ENCODE peak calls at places on chromosomes 16 and 17, in five cellular contexts. One of them, this sample, is unnamed.

GRCh38 chr16:66306366-66307150 is 59.9 kb upstream of the CDH5 start:
- DNase-seq in right atrium auricular region: no peak
- DNase-seq in IMR-90: no peak
- DNase-seq in uterus: no peak
- DNase-seq in H9: no peak
- DNase-seq in this sample: no peak

GRCh38 chr17:73291260-73291801 is 20.5 kb downstream of the CDC42EP4 start:
- DNase-seq in right atrium auricular region: peak; percentile 89
- DNase-seq in IMR-90: peak; percentile 86
- DNase-seq in uterus: peak; percentile 68
- DNase-seq in H9: peak; percentile 25
- DNase-seq in this sample: peak; percentile 77

GRCh38 chr17:35612924-35613521 is 25.9 kb downstream of the AP2B1 start:
- DNase-seq in right atrium auricular region: no peak
- DNase-seq in IMR-90: peak; percentile 65
- DNase-seq in uterus: peak; percentile 20
- DNase-seq in H9: no peak
- DNase-seq in this sample: no peak

GRCh38 chr16:30769379-30770089 is 7.4 kb downstream of the RNF40 start:
- DNase-seq in right atrium auricular region: no peak
- DNase-seq in IMR-90: no peak
- DNase-seq in uterus: no peak
- DNase-seq in H9: no peak
- DNase-seq in this sample: no peak

GRCh38 chr17:57009737-57010445 is 32.0 kb downstream of the SCPEP1 start:
- DNase-seq in right atrium auricular region: peak; percentile 67
- DNase-seq in IMR-90: peak; percentile 47
- DNase-seq in uterus: no peak
- DNase-seq in H9: peak; percentile 88
- DNase-seq in this sample: no peak

GRCh38 chr16:50254072-50254471 is 12.3 kb upstream of the ADCY7 start:
- DNase-seq in right atrium auricular region: no peak
- DNase-seq in IMR-90: no peak
- DNase-seq in uterus: no peak
- DNase-seq in H9: no peak
- DNase-seq in this sample: no peak

GRCh38 chr17:77516902-77517301 is 376.1 kb downstream of the SEC14L1 start:
- DNase-seq in right atrium auricular region: no peak
- DNase-seq in IMR-90: peak; percentile 79
- DNase-seq in uterus: no peak
- DNase-seq in H9: peak; percentile 25
- DNase-seq in this sample: no peak

GRCh38 chr16:4140652-4141051 is 24.4 kb upstream of the ADCY9 start:
- DNase-seq in right atrium auricular region: no peak
- DNase-seq in IMR-90: peak; percentile 63
- DNase-seq in uterus: no peak
- DNase-seq in H9: no peak
- DNase-seq in this sample: no peak

GRCh38 chr16:31181102-31181830 is 1.3 kb downstream of the FUS start:
- DNase-seq in right atrium auricular region: peak; percentile 63
- DNase-seq in IMR-90: peak; percentile 44
- DNase-seq in uterus: peak; percentile 43
- DNase-seq in H9: no peak
- DNase-seq in this sample: no peak

GRCh38 chr16:69077251-69077650 is 28.2 kb upstream of the HAS3 start:
- DNase-seq in right atrium auricular region: no peak
- DNase-seq in IMR-90: peak; percentile 38
- DNase-seq in uterus: no peak
- DNase-seq in H9: no peak
- DNase-seq in this sample: no peak

GRCh38 chr17:48575673-48576478 is 2.3 kb downstream of the HOXB4 start:
- DNase-seq in right atrium auricular region: no peak
- DNase-seq in IMR-90: peak; percentile 67
- DNase-seq in uterus: no peak
- DNase-seq in H9: no peak
- DNase-seq in this sample: no peak

GRCh38 chr16:2715519-2715918 is 4.5 kb downstream of the PRSS27 start:
- DNase-seq in right atrium auricular region: no peak
- DNase-seq in IMR-90: peak; percentile 46
- DNase-seq in uterus: no peak
- DNase-seq in H9: peak; percentile 77
- DNase-seq in this sample: no peak

GRCh38 chr17:40607641-40608040 is 40.0 kb downstream of the SMARCE1 start:
- DNase-seq in right atrium auricular region: no peak
- DNase-seq in IMR-90: no peak
- DNase-seq in uterus: no peak
- DNase-seq in H9: no peak
- DNase-seq in this sample: no peak

GRCh38 chr16:57639172-57639571 is 10.7 kb downstream of the ADGRG1 start:
- DNase-seq in right atrium auricular region: no peak
- DNase-seq in IMR-90: no peak
- DNase-seq in uterus: no peak
- DNase-seq in H9: peak; percentile 78
- DNase-seq in this sample: no peak

GRCh38 chr16:59114790-59115189 is 380.7 kb upstream of the GOT2 start:
- DNase-seq in right atrium auricular region: no peak
- DNase-seq in IMR-90: no peak
- DNase-seq in uterus: no peak
- DNase-seq in H9: no peak
- DNase-seq in this sample: no peak

GRCh38 chr17:79965806-79966205 is 69.9 kb downstream of the TBC1D16 start:
- DNase-seq in right atrium auricular region: no peak
- DNase-seq in IMR-90: no peak
- DNase-seq in uterus: no peak
- DNase-seq in H9: peak; percentile 24
- DNase-seq in this sample: no peak

GRCh38 chr16:11743308-11744074 is 834 bp upstream of the TXNDC11 start:
- DNase-seq in right atrium auricular region: peak; percentile 85
- DNase-seq in IMR-90: peak; percentile 49
- DNase-seq in uterus: peak; percentile 62
- DNase-seq in H9: no peak
- DNase-seq in this sample: peak; percentile 39

GRCh38 chr16:17277981-17278381 is 192.8 kb downstream of the XYLT1 start:
- DNase-seq in right atrium auricular region: no peak
- DNase-seq in IMR-90: peak; percentile 7
- DNase-seq in uterus: peak; percentile 52
- DNase-seq in H9: peak; percentile 67
- DNase-seq in this sample: no peak

GRCh38 chr16:3112058-3112880 is at the start of gene ZNF205:
- DNase-seq in right atrium auricular region: peak; percentile 74
- DNase-seq in IMR-90: peak; percentile 70
- DNase-seq in uterus: peak; percentile 72
- DNase-seq in H9: peak; percentile 87
- DNase-seq in this sample: no peak

GRCh38 chr17:16287563-16288027 is 65.7 kb downstream of the CENPV start:
- DNase-seq in right atrium auricular region: no peak
- DNase-seq in IMR-90: peak; percentile 87
- DNase-seq in uterus: peak; percentile 23
- DNase-seq in H9: no peak
- DNase-seq in this sample: no peak

GRCh38 chr16:68524069-68524820 is 14.8 kb upstream of the ZFP90 start:
- DNase-seq in right atrium auricular region: no peak
- DNase-seq in IMR-90: no peak
- DNase-seq in uterus: no peak
- DNase-seq in H9: no peak
- DNase-seq in this sample: no peak

DNA sequence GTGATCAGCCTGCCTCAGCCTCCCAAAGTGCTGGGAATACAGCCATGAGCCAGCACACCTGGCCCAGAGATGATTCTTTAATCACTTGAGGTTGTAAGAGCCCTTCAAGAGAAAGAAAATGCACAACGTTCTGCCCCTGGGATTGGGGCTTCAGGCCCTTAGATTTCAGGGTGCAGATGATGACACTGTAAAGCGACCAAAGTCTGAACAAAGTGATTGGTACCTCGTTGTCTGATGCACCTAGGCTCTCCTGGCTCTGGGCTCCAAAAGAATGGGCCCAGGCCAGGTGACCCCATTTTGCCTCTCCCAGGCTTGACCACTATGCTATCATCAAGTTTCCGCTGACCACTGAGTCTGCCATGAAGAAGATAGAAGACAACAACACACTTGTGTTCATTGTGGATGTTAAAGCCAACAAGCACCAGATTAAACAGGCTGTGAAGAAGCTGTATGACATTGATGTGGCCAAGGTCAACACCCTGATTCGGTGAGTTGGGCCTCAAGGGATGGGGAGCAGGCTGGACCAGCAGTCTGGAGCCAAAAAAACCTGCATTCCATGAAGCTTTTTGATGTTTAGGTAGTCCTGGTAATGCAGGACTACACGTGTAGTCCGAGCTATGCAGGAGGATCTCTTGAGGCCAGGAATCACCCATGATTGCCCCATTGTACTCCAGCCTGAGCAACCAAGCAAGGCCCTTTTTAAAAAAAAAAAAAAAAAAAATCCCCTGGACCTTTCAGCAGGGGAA is 2.8 kb downstream of the RPL23A start:
- DNase-seq in right atrium auricular region: no peak
- DNase-seq in IMR-90: no peak
- DNase-seq in uterus: no peak
- DNase-seq in H9: no peak
- DNase-seq in this sample: no peak
- H3K4me1 ChIP-seq in right atrium auricular region: no peaks in the 10 kb centered on the region
- H3K4me1 ChIP-seq in IMR-90: peaks cover 19% of the 10 kb centered on the region
- H3K4me1 ChIP-seq in uterus: peaks cover 8% of the 10 kb centered on the region
- H3K4me1 ChIP-seq in H9: peaks cover 7% of the 10 kb centered on the region
- H3K4me1 ChIP-seq in this sample: peaks cover 53% of the 10 kb centered on the region

GRCh38 chr17:2083613-2084128 is 28.8 kb downstream of the HIC1 start:
- DNase-seq in right atrium auricular region: no peak
- DNase-seq in IMR-90: no peak
- DNase-seq in uterus: peak; percentile 38
- DNase-seq in H9: no peak
- DNase-seq in this sample: no peak

GRCh38 chr17:2086306-2086705 is 31.4 kb downstream of the HIC1 start:
- DNase-seq in right atrium auricular region: no peak
- DNase-seq in IMR-90: no peak
- DNase-seq in uterus: no peak
- DNase-seq in H9: no peak
- DNase-seq in this sample: no peak

GRCh38 chr17:2085648-2085949 is 30.7 kb downstream of the HIC1 start:
- DNase-seq in right atrium auricular region: no peak
- DNase-seq in IMR-90: peak; percentile 69
- DNase-seq in uterus: peak; percentile 71
- DNase-seq in H9: no peak
- DNase-seq in this sample: no peak

GRCh38 chr17:2084129-2084765 is 29.3 kb downstream of the HIC1 start:
- DNase-seq in right atrium auricular region: peak; percentile 90
- DNase-seq in IMR-90: peak; percentile 53
- DNase-seq in uterus: peak; percentile 73
- DNase-seq in H9: no peak
- DNase-seq in this sample: no peak

DNA sequence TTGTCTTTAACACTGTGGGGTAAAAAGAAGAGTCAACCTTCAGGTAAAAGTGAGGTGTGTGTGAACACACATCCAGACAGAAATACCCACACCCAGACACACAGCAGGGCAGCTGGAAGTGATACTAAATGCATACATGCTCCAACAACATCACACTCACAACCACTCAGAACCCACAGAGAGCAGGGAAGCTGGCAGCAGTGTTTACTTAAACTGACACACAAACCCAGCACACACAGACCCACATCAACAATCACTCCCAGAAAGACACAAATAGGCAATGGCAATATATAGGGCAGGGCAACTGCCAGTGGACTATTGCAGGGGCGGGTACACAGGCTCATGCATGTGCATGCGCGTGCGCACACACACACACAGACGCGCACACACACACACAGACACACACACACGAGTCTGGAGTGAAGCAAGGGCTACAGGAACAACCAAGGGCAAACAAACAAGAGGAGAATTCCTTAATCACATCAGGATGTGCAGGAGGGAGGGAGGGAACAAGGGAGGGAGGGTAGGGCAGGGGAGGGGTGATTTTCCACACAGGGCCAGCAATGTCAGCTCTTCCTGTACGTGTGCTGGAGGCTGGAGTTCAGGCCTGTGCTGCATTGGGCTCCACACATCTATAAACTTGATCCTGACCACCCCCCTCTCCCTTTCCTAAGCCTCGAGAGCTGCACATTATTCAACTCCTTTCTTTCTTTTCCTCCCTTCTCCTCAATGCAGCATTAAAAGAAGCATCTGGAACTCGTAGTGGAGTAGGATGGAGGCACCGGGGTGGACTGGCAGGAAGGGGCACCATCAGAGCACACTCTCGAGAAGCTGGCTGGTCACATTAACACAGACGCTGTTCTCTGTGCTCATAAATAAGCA is 30.1 kb downstream of the HIC1 start:
- DNase-seq in right atrium auricular region: no peak
- DNase-seq in IMR-90: peak; percentile 86
- DNase-seq in uterus: peak; percentile 87
- DNase-seq in H9: peak; percentile 23
- DNase-seq in this sample: no peak
- H3K4me1 ChIP-seq in right atrium auricular region: no peaks in the 10 kb centered on the region
- H3K4me1 ChIP-seq in IMR-90: peaks cover 36% of the 10 kb centered on the region
- H3K4me1 ChIP-seq in uterus: peaks cover 17% of the 10 kb centered on the region
- H3K4me1 ChIP-seq in H9: no peaks in the 10 kb centered on the region
- H3K4me1 ChIP-seq in this sample: peaks cover 58% of the 10 kb centered on the region

DNA sequence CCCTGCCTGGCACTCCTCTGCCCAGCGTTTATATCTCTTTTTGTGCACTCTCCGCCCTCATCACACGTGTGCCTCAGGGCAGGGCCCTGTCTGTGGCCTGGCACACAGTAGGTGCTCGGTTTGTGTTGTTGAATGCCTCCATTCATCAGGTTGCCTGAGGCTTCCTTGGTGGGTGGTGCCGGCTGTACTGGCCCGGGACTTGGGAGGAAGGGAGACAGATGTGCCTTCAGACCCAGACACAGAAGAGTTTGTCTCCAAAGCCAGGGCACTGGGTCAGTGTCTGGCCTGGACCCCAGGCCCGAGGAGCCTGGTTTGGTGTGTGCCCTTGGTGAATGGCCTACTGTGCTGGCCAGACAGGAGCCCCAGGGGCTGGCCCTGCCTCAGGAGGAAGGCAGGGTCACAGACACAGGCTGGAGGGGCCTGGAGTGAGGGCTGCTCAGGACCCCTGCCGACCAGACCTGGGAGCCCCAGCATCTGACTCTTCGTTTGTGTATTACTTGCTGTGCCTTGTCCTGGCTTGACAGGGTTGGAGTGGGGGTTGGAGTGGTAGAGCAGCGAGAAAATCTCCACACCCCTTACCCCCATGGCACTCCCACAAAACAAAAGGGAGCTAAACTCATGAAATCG is 71.7 kb downstream of the RAI1 start:
- DNase-seq in right atrium auricular region: no peak
- DNase-seq in IMR-90: no peak
- DNase-seq in uterus: no peak
- DNase-seq in H9: peak; percentile 69
- DNase-seq in this sample: no peak
- H3K4me1 ChIP-seq in right atrium auricular region: peaks cover 5% of the 10 kb centered on the region
- H3K4me1 ChIP-seq in IMR-90: peaks cover 16% of the 10 kb centered on the region
- H3K4me1 ChIP-seq in uterus: peaks cover 10% of the 10 kb centered on the region
- H3K4me1 ChIP-seq in H9: peaks cover 11% of the 10 kb centered on the region
- H3K4me1 ChIP-seq in this sample: peaks cover 46% of the 10 kb centered on the region

DNA sequence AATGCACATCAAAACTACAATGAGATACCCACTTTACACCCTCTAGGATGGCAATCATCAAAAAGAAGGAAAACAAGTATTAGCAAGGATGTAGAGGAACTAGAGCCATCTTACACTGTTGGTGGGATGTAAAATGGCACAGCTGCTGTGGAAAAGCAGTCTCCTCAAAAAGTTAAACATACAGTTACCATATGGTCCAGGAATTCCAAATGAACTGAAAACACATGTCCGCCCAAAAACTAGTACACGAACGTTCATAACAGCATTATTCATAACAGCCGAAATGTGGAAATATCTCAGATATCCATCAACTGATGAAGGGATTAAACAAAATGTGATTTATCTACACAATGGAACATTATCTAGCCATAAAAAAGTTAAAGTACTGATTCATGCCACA is 7.0 kb downstream of the FBF1 start:
- DNase-seq in right atrium auricular region: no peak
- DNase-seq in IMR-90: peak; percentile 31
- DNase-seq in uterus: no peak
- DNase-seq in H9: no peak
- DNase-seq in this sample: no peak
- H3K4me1 ChIP-seq in right atrium auricular region: no peaks in the 10 kb centered on the region
- H3K4me1 ChIP-seq in IMR-90: no peaks in the 10 kb centered on the region
- H3K4me1 ChIP-seq in uterus: no peaks in the 10 kb centered on the region
- H3K4me1 ChIP-seq in H9: no peaks in the 10 kb centered on the region
- H3K4me1 ChIP-seq in this sample: no peaks in the 10 kb centered on the region

This sample was measured in thoracic aorta.